ENCODE peak calls at places on chromosomes 2 and 18, in seven cellular contexts. E is adrenal gland, X is keratinocyte, F is lower lobe of right lung, D is cardiac muscle cell, O is suprapubic skin, S is IMR-90. A is an unnamed sample.

GRCh38 chr2:119823734-119824334 is 64.1 kb downstream of the PTPN4 start:
- DNase-seq in O (no peak), X (no peak), F (no peak), E (peak; percentile 41), S (peak; percentile 59), D (peak; percentile 46), A (peak; percentile 16)

GRCh38 chr2:134727385-134727784 is 8.6 kb upstream of the TMEM163 start:
- DNase-seq in S (no peak), D (no peak), X (no peak), E (peak; percentile 40), O (no peak), F (no peak), A (no peak)

GRCh38 chr2:38690499-38691420 is 24.8 kb downstream of the GALM start:
- DNase-seq in X (peak; percentile 76), E (peak; percentile 62), F (no peak), S (peak; percentile 97), O (no peak), D (no peak), A (peak; percentile 60)

GRCh38 chr2:99974275-99974674 is 168.1 kb downstream of the AFF3 start:
- DNase-seq in O (no peak), F (no peak), E (no peak), X (no peak), D (no peak), S (peak; percentile 44), A (no peak)

GRCh38 chr2:38700881-38701458 is 35.1 kb downstream of the GALM start:
- DNase-seq in D (no peak), F (no peak), X (no peak), S (peak; percentile 72), E (no peak), O (no peak), A (no peak)

GRCh38 chr2:1049691-1050090 is 99.0 kb downstream of the SNTG2 start:
- DNase-seq in S (peak; percentile 70), O (no peak), X (no peak), F (no peak), E (no peak), D (no peak), A (no peak)

GRCh38 chr2:84969511-84970265 is 1.3 kb upstream of the KCMF1 start:
- DNase-seq in O (no peak), X (no peak), F (no peak), E (peak; percentile 33), S (peak; percentile 31), D (peak; percentile 34), A (no peak)

GRCh38 chr2:100818003-100818605 is 1.8 kb upstream of the NPAS2 start:
- DNase-seq in S (peak; percentile 29), E (no peak), D (no peak), O (no peak), F (no peak), X (no peak), A (no peak)

GRCh38 chr2:120108049-120108448 is 95.2 kb downstream of the EPB41L5 start:
- DNase-seq in S (peak; percentile 83), O (no peak), F (no peak), X (peak; percentile 9), E (peak; percentile 45), D (no peak), A (peak; percentile 84)

GRCh38 chr18:77811510-77811909 is 561.9 kb downstream of the GALR1 start:
- DNase-seq in S (no peak), D (no peak), E (peak; percentile 40), F (no peak), O (no peak), X (no peak), A (no peak)

GRCh38 chr2:207763308-207763707 is 6.4 kb downstream of the FZD5 start:
- DNase-seq in E (no peak), D (no peak), X (no peak), S (no peak), O (no peak), F (no peak), A (no peak)

GRCh38 chr2:239236808-239237205 is 164.0 kb downstream of the HDAC4 start:
- DNase-seq in S (no peak), F (no peak), D (no peak), E (no peak), O (peak; percentile 56), X (no peak), A (no peak)

DNA sequence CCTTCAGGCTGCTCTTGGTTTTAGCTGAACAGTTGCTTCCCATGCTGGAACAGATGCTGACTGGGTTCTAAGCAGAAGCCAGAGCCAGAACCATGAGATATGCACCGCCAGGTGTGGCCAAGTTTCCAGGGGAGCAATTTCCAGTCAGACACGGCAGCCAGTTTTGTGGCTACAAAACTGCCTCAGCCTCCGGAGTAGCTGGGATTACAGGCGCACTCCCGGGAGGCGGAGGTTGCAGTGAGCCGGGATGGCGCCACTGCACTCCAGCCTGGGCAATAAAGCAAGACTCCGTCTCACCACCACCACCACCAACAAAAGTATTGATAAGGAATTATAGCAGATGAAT is 1.3 kb upstream of the FAM161A start:
- DNase-seq in O (no peak), E (peak; percentile 14), F (no peak), X (no peak), D (no peak), S (no peak), A (no peak)
- TF ChIP-seq CTCF in O (no peak), E (no peak), F (no peak), X (no peak), D (peak; percentile 1), S (no peak), A (no peak)

GRCh38 chr2:209095432-209095831 is 328.4 kb upstream of the MAP2 start:
- DNase-seq in X (no peak), E (no peak), S (no peak), F (no peak), O (no peak), D (no peak), A (no peak)
- H3K4me1 ChIP-seq in X (peaks cover 3% of the 10 kb centered on the region), E (no peaks in the 10 kb centered on the region), S (no peaks in the 10 kb centered on the region), F (no peaks in the 10 kb centered on the region), O (no peaks in the 10 kb centered on the region), D (no peaks in the 10 kb centered on the region), A (no peaks in the 10 kb centered on the region)

GRCh38 chr2:219486424-219486959 is 12.2 kb upstream of the GMPPA start:
- DNase-seq in F (no peak), O (no peak), D (peak; percentile 13), S (no peak), E (no peak), X (no peak), A (no peak)

GRCh38 chr2:219484343-219485200 is 14.1 kb upstream of the GMPPA start:
- DNase-seq in S (no peak), F (no peak), O (no peak), D (peak; percentile 67), X (no peak), E (no peak), A (no peak)

GRCh38 chr2:219485201-219485580 is 13.5 kb upstream of the GMPPA start:
- DNase-seq in S (no peak), F (no peak), O (no peak), E (no peak), D (peak; percentile 26), X (no peak), A (no peak)

GRCh38 chr2:219482674-219483405 is 15.9 kb upstream of the GMPPA start:
- DNase-seq in O (no peak), E (no peak), S (no peak), F (no peak), D (no peak), X (no peak), A (no peak)

GRCh38 chr2:219483451-219484342 is 15.0 kb upstream of the GMPPA start:
- DNase-seq in O (no peak), X (no peak), S (no peak), F (no peak), E (no peak), D (no peak), A (no peak)
- H3K4me3 ChIP-seq in O (peak overlapping the region; percentile 37), X (no peak overlapping the region), S (no peak overlapping the region), F (peak overlapping the region; percentile 30), E (no peak overlapping the region), D (no peak overlapping the region), A (no peak overlapping the region)

DNA sequence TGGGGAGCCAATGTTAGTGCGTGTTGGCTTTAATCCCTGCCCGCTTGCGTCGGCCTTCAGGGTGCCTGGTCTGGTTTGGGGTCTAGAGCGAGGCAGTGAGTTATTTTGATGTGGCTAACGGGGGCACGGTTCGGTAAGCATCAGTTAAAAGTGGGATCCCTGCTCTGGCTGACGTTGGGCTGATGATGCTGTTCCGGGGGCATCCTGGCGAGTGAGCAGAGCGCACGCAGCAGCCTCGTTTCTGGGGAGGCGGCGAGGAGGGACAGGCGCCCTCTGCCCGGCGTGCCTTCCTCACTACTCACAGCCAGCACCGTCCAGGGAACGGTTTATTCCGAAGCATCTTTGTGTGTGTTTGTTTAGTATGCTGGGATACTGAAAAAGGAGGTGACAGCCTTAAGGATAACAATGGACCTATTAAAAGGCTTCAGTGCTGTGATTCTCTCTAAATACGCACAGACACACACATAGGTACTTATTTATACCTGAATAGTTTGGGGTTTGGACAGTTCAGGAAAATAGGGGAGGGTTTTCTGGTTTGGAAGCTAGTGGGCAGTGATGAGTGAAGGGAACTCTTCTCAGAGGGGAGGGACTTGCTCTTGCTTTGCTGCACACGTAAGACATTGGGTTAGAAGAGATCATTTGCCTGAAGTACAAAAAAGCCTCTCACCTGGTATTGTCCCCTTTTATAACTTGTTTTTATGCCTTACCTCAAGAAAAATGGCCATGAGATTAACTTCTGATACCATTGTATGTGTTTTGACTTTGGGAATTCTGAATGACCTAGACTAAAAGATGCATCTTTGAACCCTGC is 2.1 kb downstream of the CRIM1 start:
- DNase-seq in X (no peak), E (peak; percentile 40), O (no peak), D (peak; percentile 61), S (peak; percentile 85), F (no peak), A (peak; percentile 68)
- TF ChIP-seq CTCF in X (peak; percentile 52), E (peak; percentile 11), O (no peak), D (peak; percentile 56), S (peak; percentile 41), F (peak; percentile 39), A (no peak)

DNA sequence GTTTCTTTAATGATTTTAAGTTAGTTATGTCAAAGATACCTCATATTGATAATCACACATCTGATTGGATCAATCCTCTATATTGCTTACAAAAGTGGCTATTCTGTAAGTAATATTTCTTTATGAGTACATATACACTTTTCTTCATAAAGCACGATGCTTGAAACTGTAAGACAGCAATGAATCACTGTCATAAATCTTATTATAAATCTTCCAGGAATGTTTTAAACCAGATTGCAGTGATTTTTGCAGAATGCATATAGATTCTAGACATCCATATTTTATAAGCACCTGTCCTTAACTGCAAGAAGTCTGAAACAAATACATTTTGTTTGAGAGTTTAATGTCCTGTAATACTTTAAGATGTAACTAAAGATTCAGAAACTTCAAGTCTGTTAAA is 367.0 kb upstream of the FANCL start:
- DNase-seq in S (no peak), E (no peak), X (no peak), F (no peak), D (no peak), O (no peak), A (no peak)
- H3K4me1 ChIP-seq in S (no peaks in the 10 kb centered on the region), E (no peaks in the 10 kb centered on the region), X (no peaks in the 10 kb centered on the region), F (no peaks in the 10 kb centered on the region), D (no peaks in the 10 kb centered on the region), O (no peaks in the 10 kb centered on the region), A (no peaks in the 10 kb centered on the region)